ENCODE peak calls at places on chromosomes 5 and 9, in four cellular contexts. One of them, this sample, is unnamed.
A peak's percentile ranks its signal among the peaks of the same experiment; 100 is the strongest.

GRCh38 chr9:694499-695154 is 146.9 kb upstream of the DMRT1 start:
- DNase-seq in heart left ventricle: no peak
- DNase-seq in aorta: peak; percentile 58
- DNase-seq in cardiac muscle cell: no peak
- DNase-seq in this sample: peak; percentile 91

GRCh38 chr5:120454094-120454798 is 9.9 kb upstream of the PRR16 start:
- DNase-seq in heart left ventricle: no peak
- DNase-seq in cardiac muscle cell: peak; percentile 44
- DNase-seq in aorta: no peak
- DNase-seq in this sample: no peak

GRCh38 chr5:127041571-127041970 is 11.2 kb upstream of the MARCHF3 start:
- DNase-seq in heart left ventricle: no peak
- DNase-seq in cardiac muscle cell: no peak
- DNase-seq in aorta: no peak
- DNase-seq in this sample: peak; percentile 44

GRCh38 chr5:8633259-8633658 is 764.3 kb downstream of the MTRR start:
- DNase-seq in aorta: no peak
- DNase-seq in heart left ventricle: no peak
- DNase-seq in cardiac muscle cell: no peak
- DNase-seq in this sample: no peak

GRCh38 chr5:142587354-142587965 is 98.4 kb downstream of the FGF1 start:
- DNase-seq in cardiac muscle cell: peak; percentile 68
- DNase-seq in aorta: no peak
- DNase-seq in heart left ventricle: no peak
- DNase-seq in this sample: peak; percentile 63

GRCh38 chr5:58341485-58341884 is 118.4 kb downstream of the PLK2 start:
- DNase-seq in aorta: no peak
- DNase-seq in heart left ventricle: no peak
- DNase-seq in cardiac muscle cell: no peak
- DNase-seq in this sample: no peak

GRCh38 chr9:93600504-93600903 is 24.1 kb downstream of the PHF2 start:
- DNase-seq in heart left ventricle: no peak
- DNase-seq in aorta: peak; percentile 26
- DNase-seq in cardiac muscle cell: no peak
- DNase-seq in this sample: no peak

GRCh38 chr5:157390179-157390923 is 69.7 kb upstream of the NIPAL4 start:
- DNase-seq in aorta: peak; percentile 55
- DNase-seq in cardiac muscle cell: no peak
- DNase-seq in heart left ventricle: no peak
- DNase-seq in this sample: peak; percentile 100

GRCh38 chr5:169697518-169697890 is 60.4 kb downstream of the DOCK2 start:
- DNase-seq in aorta: no peak
- DNase-seq in heart left ventricle: no peak
- DNase-seq in cardiac muscle cell: no peak
- DNase-seq in this sample: no peak

GRCh38 chr5:83474170-83474796 is 2.7 kb downstream of the VCAN start:
- DNase-seq in aorta: peak; percentile 95
- DNase-seq in cardiac muscle cell: peak; percentile 94
- DNase-seq in heart left ventricle: peak; percentile 89
- DNase-seq in this sample: peak; percentile 86

GRCh38 chr9:34866614-34867013 is 91.5 kb upstream of the PHF24 start:
- DNase-seq in heart left ventricle: no peak
- DNase-seq in aorta: no peak
- DNase-seq in cardiac muscle cell: peak; percentile 27
- DNase-seq in this sample: no peak

GRCh38 chr9:137689745-137690529 is 71.1 kb downstream of the EHMT1 start:
- DNase-seq in aorta: no peak
- DNase-seq in cardiac muscle cell: no peak
- DNase-seq in heart left ventricle: no peak
- DNase-seq in this sample: peak; percentile 31
- H3K4me1 ChIP-seq in aorta: no peaks in the 10 kb centered on the region
- H3K4me1 ChIP-seq in cardiac muscle cell: peaks cover under 1% of the 10 kb centered on the region
- H3K4me1 ChIP-seq in heart left ventricle: no peaks in the 10 kb centered on the region
- H3K4me1 ChIP-seq in this sample: no peaks in the 10 kb centered on the region

DNA sequence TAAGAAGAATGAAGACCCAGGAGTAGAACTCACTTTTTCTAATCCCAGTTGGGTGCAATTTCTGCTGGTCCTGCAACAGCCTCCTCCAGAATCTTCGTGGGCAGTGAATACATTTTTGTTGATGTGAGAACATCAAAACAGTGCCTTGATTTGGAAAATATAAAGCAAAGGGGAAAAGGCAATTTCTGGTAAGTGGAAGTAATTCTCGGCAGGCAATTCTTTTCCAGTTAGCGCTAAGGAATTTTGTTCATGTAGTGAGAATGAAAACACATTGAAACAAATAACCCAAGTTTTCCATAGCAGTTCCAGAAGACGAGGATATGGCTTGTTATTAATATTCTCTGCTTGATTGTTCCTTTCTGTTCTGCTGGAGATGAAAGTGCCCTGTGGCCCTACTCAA is 178.7 kb downstream of the SPATA31D1 start:
- DNase-seq in aorta: no peak
- DNase-seq in cardiac muscle cell: no peak
- DNase-seq in heart left ventricle: no peak
- DNase-seq in this sample: no peak
- H3K27ac ChIP-seq in aorta: no peak overlapping the region
- H3K27ac ChIP-seq in cardiac muscle cell: no peak overlapping the region
- H3K27ac ChIP-seq in heart left ventricle: no peak overlapping the region
- H3K27ac ChIP-seq in this sample: no peak overlapping the region

GRCh38 chr9:137199411-137200121 is 975 bp downstream of the TPRN start:
- DNase-seq in aorta: no peak
- DNase-seq in cardiac muscle cell: no peak
- DNase-seq in heart left ventricle: no peak
- DNase-seq in this sample: no peak
- H3K4me1 ChIP-seq in aorta: peaks cover 1% of the 10 kb centered on the region
- H3K4me1 ChIP-seq in cardiac muscle cell: peaks cover 49% of the 10 kb centered on the region
- H3K4me1 ChIP-seq in heart left ventricle: peaks cover 68% of the 10 kb centered on the region
- H3K4me1 ChIP-seq in this sample: peaks cover 51% of the 10 kb centered on the region

DNA sequence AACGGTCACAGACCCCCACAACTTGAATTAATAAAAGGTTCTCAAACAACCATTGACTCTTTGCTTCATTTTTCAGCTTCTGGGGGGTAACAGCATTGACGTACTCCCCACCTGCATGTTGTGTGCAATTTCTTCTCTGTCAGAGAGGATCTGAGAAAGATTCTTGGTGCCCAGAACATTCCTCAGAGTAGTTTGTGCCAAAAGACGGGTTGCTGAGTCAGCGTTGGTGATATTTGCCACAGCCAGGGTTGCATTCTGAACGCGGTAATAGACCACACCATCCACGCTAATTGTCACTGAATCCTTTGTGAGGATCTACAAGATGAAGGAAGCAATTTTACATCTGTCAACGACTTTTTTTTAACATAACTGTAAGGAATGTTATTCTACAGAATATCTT is 21.0 kb downstream of the STOM start:
- DNase-seq in heart left ventricle: no peak
- DNase-seq in aorta: no peak
- DNase-seq in cardiac muscle cell: no peak
- DNase-seq in this sample: no peak
- H3K27ac ChIP-seq in heart left ventricle: peak overlapping the region; percentile 18
- H3K27ac ChIP-seq in aorta: peak overlapping the region; percentile 17
- H3K27ac ChIP-seq in cardiac muscle cell: no peak overlapping the region
- H3K27ac ChIP-seq in this sample: no peak overlapping the region

GRCh38 chr5:88830567-88830966 is 52.4 kb downstream of the MEF2C start:
- DNase-seq in aorta: no peak
- DNase-seq in cardiac muscle cell: no peak
- DNase-seq in heart left ventricle: no peak
- DNase-seq in this sample: no peak
- H3K4me1 ChIP-seq in aorta: peaks cover 10% of the 10 kb centered on the region
- H3K4me1 ChIP-seq in cardiac muscle cell: peaks cover 71% of the 10 kb centered on the region
- H3K4me1 ChIP-seq in heart left ventricle: peaks cover 54% of the 10 kb centered on the region
- H3K4me1 ChIP-seq in this sample: peaks cover 20% of the 10 kb centered on the region

GRCh38 chr9:132798817-132799790 is 79.0 kb downstream of the AK8 start:
- DNase-seq in heart left ventricle: no peak
- DNase-seq in aorta: no peak
- DNase-seq in cardiac muscle cell: peak; percentile 12
- DNase-seq in this sample: peak; percentile 19

GRCh38 chr9:132804576-132805295 is 73.3 kb downstream of the AK8 start:
- DNase-seq in aorta: no peak
- DNase-seq in cardiac muscle cell: no peak
- DNase-seq in heart left ventricle: no peak
- DNase-seq in this sample: no peak

GRCh38 chr9:132800038-132800648 is 77.9 kb downstream of the AK8 start:
- DNase-seq in cardiac muscle cell: peak; percentile 83
- DNase-seq in aorta: peak; percentile 83
- DNase-seq in heart left ventricle: peak; percentile 81
- DNase-seq in this sample: peak; percentile 71

GRCh38 chr9:132802121-132802795 is 75.8 kb downstream of the AK8 start:
- DNase-seq in aorta: no peak
- DNase-seq in cardiac muscle cell: no peak
- DNase-seq in heart left ventricle: no peak
- DNase-seq in this sample: no peak

GRCh38 chr9:132801659-132802058 is 76.4 kb downstream of the AK8 start:
- DNase-seq in aorta: no peak
- DNase-seq in heart left ventricle: no peak
- DNase-seq in cardiac muscle cell: no peak
- DNase-seq in this sample: no peak
- H3K27ac ChIP-seq in aorta: no peak overlapping the region
- H3K27ac ChIP-seq in heart left ventricle: no peak overlapping the region
- H3K27ac ChIP-seq in cardiac muscle cell: no peak overlapping the region
- H3K27ac ChIP-seq in this sample: no peak overlapping the region

DNA sequence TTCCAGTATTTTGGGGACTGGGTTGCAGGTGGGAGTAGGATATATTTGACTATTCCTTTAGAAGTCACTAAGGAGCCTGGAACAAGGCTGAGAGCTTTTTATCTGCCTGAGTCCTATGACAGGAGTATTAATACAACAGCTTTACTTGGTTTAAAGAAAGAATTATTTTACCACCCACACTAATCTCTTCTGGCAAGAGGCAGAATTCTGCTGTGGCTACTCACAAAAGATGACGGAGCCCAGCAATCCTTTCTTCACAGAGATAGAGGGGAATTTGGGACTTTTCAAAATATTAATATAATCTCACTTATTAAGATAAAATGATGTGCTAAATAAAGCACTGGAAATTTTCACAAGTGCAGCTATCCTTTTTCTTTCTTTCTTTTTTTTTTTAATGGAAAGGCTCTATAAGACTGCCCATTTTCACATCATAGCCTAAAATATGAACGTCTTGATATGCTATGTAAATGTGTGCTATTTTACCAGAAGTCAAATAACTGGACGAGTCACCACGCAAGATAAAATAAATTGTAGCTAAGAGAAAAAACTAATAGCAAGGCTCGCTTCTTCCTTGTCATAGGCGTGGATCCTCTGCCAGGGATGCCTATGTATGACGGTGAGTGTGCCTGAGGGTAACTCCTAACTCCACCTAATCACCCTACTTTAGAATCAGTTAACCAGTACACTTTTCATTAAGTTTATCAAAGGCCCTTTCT is 76.3 kb downstream of the ZNF608 start:
- DNase-seq in heart left ventricle: no peak
- DNase-seq in cardiac muscle cell: no peak
- DNase-seq in aorta: no peak
- DNase-seq in this sample: no peak
- H3K4me1 ChIP-seq in heart left ventricle: no peaks in the 10 kb centered on the region
- H3K4me1 ChIP-seq in cardiac muscle cell: peaks cover 70% of the 10 kb centered on the region
- H3K4me1 ChIP-seq in aorta: no peaks in the 10 kb centered on the region
- H3K4me1 ChIP-seq in this sample: no peaks in the 10 kb centered on the region

DNA sequence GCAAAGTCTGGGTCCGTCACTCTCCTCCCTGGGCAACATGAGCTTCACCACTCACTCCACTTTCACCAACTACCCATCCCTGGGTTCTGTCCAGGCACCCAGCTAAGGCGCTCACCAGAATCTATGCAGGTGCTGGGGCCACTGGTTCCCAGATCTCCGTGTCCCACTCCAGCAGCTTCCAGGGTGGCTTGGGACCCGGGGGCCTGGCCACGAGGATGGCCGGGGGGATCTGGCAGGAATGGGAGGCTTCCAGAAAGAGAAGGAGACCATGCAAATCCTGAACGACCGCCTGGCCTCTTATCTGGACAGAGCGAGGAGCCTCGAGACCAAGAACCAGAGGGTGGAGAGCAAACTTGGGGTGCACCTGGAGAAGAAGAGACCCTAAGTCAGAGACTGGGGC is 1611.0 kb upstream of the ACO1 start:
- DNase-seq in aorta: no peak
- DNase-seq in heart left ventricle: peak; percentile 38
- DNase-seq in cardiac muscle cell: no peak
- DNase-seq in this sample: no peak
- H3K27ac ChIP-seq in aorta: no peak overlapping the region
- H3K27ac ChIP-seq in heart left ventricle: no peak overlapping the region
- H3K27ac ChIP-seq in cardiac muscle cell: no peak overlapping the region
- H3K27ac ChIP-seq in this sample: no peak overlapping the region

GRCh38 chr5:172441262-172441751 is 13.0 kb downstream of the SH3PXD2B start:
- DNase-seq in cardiac muscle cell: no peak
- DNase-seq in aorta: no peak
- DNase-seq in heart left ventricle: no peak
- DNase-seq in this sample: no peak

GRCh38 chr5:172444626-172445365 is 9.5 kb downstream of the SH3PXD2B start:
- DNase-seq in cardiac muscle cell: no peak
- DNase-seq in aorta: no peak
- DNase-seq in heart left ventricle: no peak
- DNase-seq in this sample: no peak

GRCh38 chr5:172442592-172442991 is 11.7 kb downstream of the SH3PXD2B start:
- DNase-seq in aorta: no peak
- DNase-seq in heart left ventricle: no peak
- DNase-seq in cardiac muscle cell: no peak
- DNase-seq in this sample: no peak

GRCh38 chr5:172444110-172444510 is 10.2 kb downstream of the SH3PXD2B start:
- DNase-seq in aorta: no peak
- DNase-seq in cardiac muscle cell: no peak
- DNase-seq in heart left ventricle: no peak
- DNase-seq in this sample: peak; percentile 26

DNA sequence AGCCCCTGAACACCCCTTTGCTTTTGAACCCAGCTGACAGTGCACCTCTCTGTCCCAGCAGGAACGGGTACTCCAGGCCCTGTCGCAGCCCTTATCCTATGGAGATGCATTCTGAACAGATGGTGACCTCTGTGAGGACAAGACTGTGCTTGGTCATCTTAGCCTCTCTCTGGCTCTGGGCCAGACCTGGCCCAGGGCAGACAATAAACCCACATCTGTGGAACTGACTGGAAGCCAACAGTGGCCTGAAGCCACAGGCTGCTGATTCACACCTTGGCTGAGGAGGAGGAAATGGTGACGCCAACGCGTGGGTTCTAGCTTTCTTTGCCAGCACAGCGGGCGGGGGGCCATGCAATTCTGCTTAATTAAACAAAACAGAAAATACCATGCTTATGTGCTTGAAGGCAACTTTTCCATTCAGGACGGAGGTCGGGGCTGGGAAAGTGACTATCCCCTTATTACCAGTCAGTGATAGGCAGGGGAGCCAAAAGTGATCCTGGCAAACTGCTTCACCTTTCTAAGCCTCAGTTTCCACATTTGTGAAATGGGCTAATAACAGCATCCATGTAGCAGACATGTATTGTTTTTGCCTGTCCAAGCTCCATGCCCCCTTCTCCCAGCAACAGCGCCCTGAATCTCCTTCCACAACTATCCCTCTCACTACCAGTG is 10.8 kb downstream of the SH3PXD2B start:
- DNase-seq in heart left ventricle: peak; percentile 90
- DNase-seq in aorta: peak; percentile 87
- DNase-seq in cardiac muscle cell: no peak
- DNase-seq in this sample: peak; percentile 95
- H3K4me1 ChIP-seq in heart left ventricle: peaks cover 11% of the 10 kb centered on the region
- H3K4me1 ChIP-seq in aorta: no peaks in the 10 kb centered on the region
- H3K4me1 ChIP-seq in cardiac muscle cell: peaks cover 11% of the 10 kb centered on the region
- H3K4me1 ChIP-seq in this sample: peaks cover 14% of the 10 kb centered on the region

This sample was measured in PC-3.